ENCODE peak calls at places on chromosomes 12 and 14, in eight cellular contexts. U, O, S, B, R, Z, H and Y are unnamed samples.

GRCh38 chr14:93619176-93619793 is 169.0 kb downstream of the PRIMA1 start:
- DNase-seq in B (peak), S (peak), U (peak), R (peak), Z (peak), O (peak), H (no peak), Y (peak)

GRCh38 chr14:70183991-70184390 is 4.8 kb downstream of the SLC8A3 start:
- DNase-seq in H (no peak), B (no peak), R (no peak), O (no peak), Z (no peak), S (no peak), U (no peak), Y (no peak)

GRCh38 chr12:53063708-53064612 is 14.1 kb downstream of the TNS2 start:
- DNase-seq in Z (no peak), O (peak), R (no peak), H (no peak), S (no peak), B (no peak), U (no peak), Y (no peak)

GRCh38 chr12:25872137-25872536 is 86.3 kb upstream of the RASSF8 start:
- DNase-seq in U (no peak), Z (no peak), O (no peak), H (no peak), R (no peak), B (no peak), S (no peak), Y (no peak)

GRCh38 chr14:54104746-54105145 is 148.1 kb upstream of the BMP4 start:
- DNase-seq in U (no peak), H (no peak), B (no peak), S (no peak), R (no peak), Z (no peak), O (no peak), Y (no peak)

GRCh38 chr14:23057757-23058653 is 685 bp upstream of the CDH24 start:
- DNase-seq in S (peak), Z (peak), R (no peak), B (peak), U (peak), H (peak), O (peak), Y (no peak)

GRCh38 chr12:91373086-91373485 is 190.5 kb upstream of the DCN start:
- DNase-seq in H (no peak), U (no peak), S (no peak), B (no peak), Z (no peak), O (no peak), R (no peak), Y (no peak)

GRCh38 chr14:69079747-69080146 is 73.2 kb downstream of the DCAF5 start:
- DNase-seq in O (no peak), Z (no peak), B (no peak), U (no peak), R (no peak), H (no peak), S (no peak), Y (no peak)

GRCh38 chr12:84069079-84069661 is 843.4 kb downstream of the SLC6A15 start:
- DNase-seq in S (no peak), O (no peak), B (peak), R (no peak), Z (no peak), H (no peak), U (no peak), Y (no peak)